ENCODE peak calls at places on chromosomes 7 and 10, in ten cellular contexts. H is body of pancreas; F is CD8-positive, alpha-beta T cell; K is stomach; W is fibroblast of villous mesenchyme; D is ascending aorta; M is cardiac muscle cell; O is fibroblast of mammary gland; P is transverse colon; S is PC-3. N is an unnamed sample.

GRCh38 chr7:157405501-157405900 is 68.7 kb downstream of the DNAJB6 start:
- DNase-seq in H (no peak), F (no peak), K (no peak), W (no peak), D (no peak), M (no peak), O (no peak), P (no peak), S (no peak), N (no peak)

GRCh38 chr7:151113344-151114150 is 27.3 kb downstream of the AGAP3 start:
- DNase-seq in H (peak), F (no peak), K (no peak), W (peak), D (no peak), M (peak), O (peak), P (no peak), S (peak), N (peak)

GRCh38 chr10:126135177-126135576 is 238.8 kb downstream of the FANK1 start:
- DNase-seq in H (no peak), F (no peak), K (no peak), W (peak), D (peak), M (peak), O (peak), P (no peak), S (peak), N (peak)

GRCh38 chr10:80171248-80171660 is 34.1 kb downstream of the ANXA11 start:
- DNase-seq in H (no peak), F (no peak), K (peak), W (no peak), D (no peak), M (no peak), O (no peak), P (peak), S (peak), N (no peak)

GRCh38 chr10:103669243-103669929 is 175.9 kb downstream of the NEURL1 start:
- DNase-seq in H (no peak), F (no peak), K (no peak), W (no peak), D (no peak), M (no peak), O (peak), P (no peak), S (no peak), N (no peak)

GRCh38 chr10:118635674-118636402 is 40.4 kb upstream of the PRLHR start:
- DNase-seq in H (no peak), F (no peak), K (no peak), W (no peak), D (no peak), M (no peak), O (no peak), P (no peak), S (no peak), N (no peak)

GRCh38 chr7:135512135-135512887 is 2.4 kb upstream of the CNOT4 start:
- DNase-seq in H (no peak), F (no peak), K (no peak), W (peak), D (no peak), M (peak), O (peak), P (no peak), S (peak), N (peak)

GRCh38 chr7:47217570-47218360 is 364.1 kb downstream of the TNS3 start:
- DNase-seq in H (no peak), F (no peak), K (no peak), W (no peak), D (no peak), M (no peak), O (no peak), P (no peak), S (no peak), N (no peak)

GRCh38 chr7:28124413-28124812 is 56.2 kb downstream of the JAZF1 start:
- DNase-seq in H (no peak), F (no peak), K (no peak), W (no peak), D (no peak), M (no peak), O (no peak), P (no peak), S (no peak), N (no peak)

GRCh38 chr7:10076661-10077300 is 896.9 kb upstream of the PHF14 start:
- DNase-seq in H (no peak), F (no peak), K (no peak), W (no peak), D (no peak), M (no peak), O (no peak), P (no peak), S (no peak), N (no peak)

GRCh38 chr7:131355917-131356777 is 28.5 kb downstream of the MKLN1 start:
- DNase-seq in H (peak), F (no peak), K (peak), W (peak), D (no peak), M (peak), O (peak), P (peak), S (no peak), N (peak)

GRCh38 chr7:139702313-139702731 is 75.5 kb downstream of the HIPK2 start:
- DNase-seq in H (peak), F (no peak), K (peak), W (peak), D (no peak), M (peak), O (no peak), P (peak), S (no peak), N (no peak)

GRCh38 chr7:23120106-23120505 is 14.5 kb downstream of the KLHL7 start:
- DNase-seq in H (no peak), F (no peak), K (no peak), W (no peak), D (no peak), M (no peak), O (no peak), P (no peak), S (no peak), N (no peak)

GRCh38 chr7:66326501-66327180 is 121.5 kb downstream of the TPST1 start:
- DNase-seq in H (no peak), F (no peak), K (no peak), W (peak), D (no peak), M (peak), O (peak), P (no peak), S (peak), N (peak)

GRCh38 chr7:21318190-21318915 is 109.5 kb upstream of the SP4 start:
- DNase-seq in H (no peak), F (no peak), K (no peak), W (peak), D (no peak), M (peak), O (no peak), P (no peak), S (no peak), N (peak)

GRCh38 chr7:130362251-130362650 is 17.6 kb downstream of the CPA5 start:
- DNase-seq in H (no peak), F (no peak), K (no peak), W (no peak), D (no peak), M (no peak), O (no peak), P (no peak), S (no peak), N (no peak)

GRCh38 chr10:78552261-78552811 is 516.4 kb upstream of the ZMIZ1 start:
- DNase-seq in H (peak), F (no peak), K (no peak), W (no peak), D (peak), M (peak), O (peak), P (peak), S (no peak), N (peak)

GRCh38 chr10:33245343-33245742 is 89.1 kb downstream of the NRP1 start:
- DNase-seq in H (no peak), F (no peak), K (no peak), W (no peak), D (no peak), M (no peak), O (no peak), P (no peak), S (no peak), N (no peak)
- TF ChIP-seq CTCF in H (no peak), F (no peak), K (no peak), W (no peak), D (no peak), M (no peak), O (no peak), P (no peak), S (no peak), N (no peak)

GRCh38 chr7:87878208-87878735 is 2.0 kb downstream of the DBF4 start:
- DNase-seq in H (no peak), F (no peak), K (no peak), W (peak), D (no peak), M (peak), O (peak), P (no peak), S (peak), N (peak)
- H3K4me3 ChIP-seq in H (no peak), F (no peak), K (no peak), W (peak), D (no peak), M (peak), O (peak), P (no peak), S (peak), N (peak)

GRCh38 chr7:64655811-64656210 is 10.1 kb upstream of the ZNF107 start:
- DNase-seq in H (no peak), F (peak), K (no peak), W (no peak), D (no peak), M (no peak), O (no peak), P (no peak), S (no peak), N (no peak)

GRCh38 chr7:64653721-64654401 is 12.1 kb upstream of the ZNF107 start:
- DNase-seq in H (no peak), F (no peak), K (no peak), W (no peak), D (no peak), M (no peak), O (peak), P (no peak), S (no peak), N (no peak)

GRCh38 chr7:64654796-64655548 is 11.0 kb upstream of the ZNF107 start:
- DNase-seq in H (no peak), F (no peak), K (no peak), W (no peak), D (no peak), M (no peak), O (no peak), P (no peak), S (no peak), N (no peak)

GRCh38 chr7:64651203-64651602 is 14.7 kb upstream of the ZNF107 start:
- DNase-seq in H (no peak), F (no peak), K (no peak), W (no peak), D (no peak), M (no peak), O (no peak), P (no peak), S (peak), N (no peak)

DNA sequence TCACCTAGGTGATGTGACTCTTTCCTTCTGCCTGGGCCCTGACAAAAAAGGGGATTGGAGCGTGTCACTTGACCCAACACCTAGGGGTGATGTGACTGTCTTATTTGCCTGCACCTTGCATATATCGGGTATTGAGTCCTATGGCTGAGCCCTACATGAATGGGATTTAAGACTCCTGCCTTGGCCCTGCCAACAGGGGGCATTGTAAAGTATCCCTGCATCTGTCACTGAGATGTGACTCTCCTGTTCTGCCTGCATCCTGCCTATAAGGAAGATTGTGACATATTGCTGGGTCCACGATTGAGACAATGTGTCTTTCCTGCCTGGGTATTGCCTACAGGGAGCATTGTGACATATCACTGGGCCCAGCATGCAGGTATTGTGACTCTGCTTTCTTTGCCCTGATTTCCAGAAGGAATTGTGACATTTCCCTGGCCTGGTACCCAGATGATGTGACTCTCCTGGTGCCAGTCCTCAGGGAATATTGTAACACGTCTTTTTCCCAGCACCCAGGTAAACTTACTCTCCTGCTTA is 14.2 kb upstream of the ZNF107 start:
- DNase-seq in H (no peak), F (no peak), K (no peak), W (no peak), D (no peak), M (no peak), O (no peak), P (no peak), S (no peak), N (no peak)
- TF ChIP-seq CTCF in H (no peak), F (no peak), K (no peak), W (no peak), D (no peak), M (no peak), O (no peak), P (no peak), S (no peak), N (no peak)

DNA sequence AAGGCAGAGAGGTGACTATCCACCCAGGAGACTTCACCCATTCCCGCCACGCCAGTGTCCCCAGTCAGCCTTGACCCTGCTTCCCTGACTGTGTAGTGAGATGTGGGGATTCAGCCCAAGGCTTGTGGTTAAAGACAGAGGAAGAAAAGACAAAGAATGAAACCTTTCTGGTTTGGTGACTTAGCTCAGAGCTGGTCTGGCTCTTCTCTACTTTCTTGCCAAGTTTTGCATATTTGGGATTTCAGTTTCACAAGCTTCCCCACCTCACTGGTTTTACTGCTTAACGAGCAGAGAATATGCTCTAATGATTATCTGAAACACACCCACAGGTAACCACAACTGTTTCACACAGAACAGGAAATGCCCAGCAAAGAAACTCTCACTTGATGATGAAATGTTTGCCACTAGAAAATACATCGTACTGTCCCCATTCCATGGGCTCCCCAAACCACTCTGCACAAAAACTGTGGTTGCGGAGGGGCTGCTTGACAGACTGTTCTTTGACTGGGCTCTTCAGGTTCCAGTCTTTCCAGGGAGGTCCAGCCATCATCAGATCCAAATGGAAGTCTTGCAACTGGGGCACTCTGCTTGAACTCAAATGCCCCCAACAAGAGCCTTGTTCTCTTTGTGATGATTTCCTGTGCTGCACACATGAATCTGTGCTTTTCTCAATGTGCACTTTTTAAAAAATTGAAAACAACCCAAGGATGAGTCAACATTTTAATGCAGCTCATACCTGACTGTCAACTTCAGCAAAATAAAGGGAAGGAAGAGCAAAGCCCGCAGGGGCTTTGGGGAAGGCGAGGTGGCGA is 95.5 kb downstream of the CTBP2 start:
- DNase-seq in H (no peak), F (no peak), K (no peak), W (peak), D (no peak), M (peak), O (peak), P (no peak), S (peak), N (peak)
- H3K4me3 ChIP-seq in H (no peak), F (no peak), K (no peak), W (no peak), D (no peak), M (no peak), O (no peak), P (no peak), S (peak), N (no peak)

DNA sequence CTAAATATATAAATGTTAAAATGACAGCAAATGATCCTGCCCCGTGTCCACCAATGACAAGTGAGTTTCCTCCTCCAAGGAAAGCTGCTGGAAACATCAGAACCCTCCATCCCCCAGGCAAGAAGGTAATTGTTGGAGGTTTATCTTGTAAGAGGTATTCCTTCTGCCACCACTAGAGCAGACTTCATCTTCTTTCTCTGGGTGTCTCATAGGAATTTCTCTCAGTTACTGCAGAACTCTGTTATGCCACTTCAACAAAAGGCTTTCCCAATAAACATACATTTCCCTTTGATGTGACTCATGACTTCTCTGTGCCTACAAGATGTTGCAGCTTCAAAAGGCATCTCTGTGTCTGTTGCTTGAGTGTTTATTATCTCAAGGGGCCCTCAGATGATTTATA is 279.1 kb downstream of the BMPER start:
- DNase-seq in H (no peak), F (no peak), K (no peak), W (no peak), D (no peak), M (peak), O (peak), P (no peak), S (no peak), N (peak)
- TF ChIP-seq CTCF in H (no peak), F (no peak), K (no peak), W (peak), D (no peak), M (peak), O (peak), P (no peak), S (no peak), N (peak)

GRCh38 chr7:73769481-73770001 is 529 bp downstream of the CLDN3 start:
- DNase-seq in H (peak), F (no peak), K (no peak), W (no peak), D (no peak), M (no peak), O (no peak), P (no peak), S (peak), N (no peak)
- H3K4me3 ChIP-seq in H (peak), F (no peak), K (peak), W (no peak), D (peak), M (peak), O (no peak), P (peak), S (peak), N (no peak)

DNA sequence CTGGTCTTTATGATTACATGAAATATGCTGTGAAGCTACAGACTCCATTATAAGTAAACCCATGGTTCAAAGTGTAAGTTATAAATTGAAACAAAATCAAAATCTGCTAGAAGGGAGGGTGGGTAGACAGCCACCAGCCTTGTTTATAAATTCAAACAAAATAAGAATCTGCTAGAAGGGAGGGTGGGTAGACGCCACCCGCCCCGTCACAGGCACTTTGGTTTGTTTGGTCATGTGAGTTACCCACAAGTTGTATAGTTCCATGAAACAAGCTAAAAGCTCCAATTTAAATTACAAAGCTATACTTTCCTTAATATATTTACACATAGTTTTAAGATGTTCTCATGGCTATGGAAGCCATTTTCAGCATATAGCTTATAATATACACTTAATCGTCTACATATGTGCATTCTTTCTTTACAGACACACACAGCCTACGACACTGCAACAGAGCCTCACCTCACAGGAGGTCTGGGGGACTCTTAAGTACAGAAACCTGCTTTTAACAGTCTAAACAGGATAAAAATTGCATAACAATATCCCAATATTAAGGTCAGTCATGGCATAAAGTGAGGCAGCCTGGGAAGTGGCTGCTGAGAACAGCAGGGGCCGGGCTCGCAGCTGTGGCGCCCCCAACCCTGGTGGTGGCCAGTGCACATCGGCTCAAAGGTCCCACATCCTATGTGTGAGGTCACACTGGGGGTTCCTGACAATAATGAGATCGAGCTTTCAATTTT is 28.0 kb upstream of the NCAPG2 start:
- DNase-seq in H (no peak), F (no peak), K (no peak), W (no peak), D (peak), M (no peak), O (no peak), P (no peak), S (no peak), N (no peak)
- TF ChIP-seq CTCF in H (no peak), F (no peak), K (no peak), W (no peak), D (no peak), M (no peak), O (no peak), P (no peak), S (no peak), N (no peak)

N was measured in fibroblast of pulmonary artery.